ENCODE peak calls at places on chromosomes 13 and 19, in ten cellular contexts. One of them, this sample, is unnamed.

GRCh38 chr19:4304509-4305252 is at the start of gene FSD1:
- DNase-seq in body of pancreas: no peak
- DNase-seq in breast epithelium: no peak
- DNase-seq in tibial nerve: no peak
- DNase-seq in K562: peak; percentile 96
- DNase-seq in endothelial cell of umbilical vein: peak; percentile 47
- DNase-seq in upper lobe of left lung: peak; percentile 89
- DNase-seq in IMR-90: peak; percentile 40
- DNase-seq in A549: peak; percentile 52
- DNase-seq in stomach: no peak
- DNase-seq in this sample: no peak

GRCh38 chr13:21735621-21736401 is 64.9 kb downstream of the FGF9 start:
- DNase-seq in IMR-90: no peak
- DNase-seq in A549: no peak
- DNase-seq in stomach: no peak
- DNase-seq in upper lobe of left lung: no peak
- DNase-seq in K562: no peak
- DNase-seq in endothelial cell of umbilical vein: no peak
- DNase-seq in tibial nerve: no peak
- DNase-seq in breast epithelium: no peak
- DNase-seq in body of pancreas: no peak
- DNase-seq in this sample: no peak

GRCh38 chr13:62209539-62209938 is 793.9 kb upstream of the PCDH20 start:
- DNase-seq in endothelial cell of umbilical vein: no peak
- DNase-seq in body of pancreas: no peak
- DNase-seq in upper lobe of left lung: no peak
- DNase-seq in tibial nerve: no peak
- DNase-seq in stomach: no peak
- DNase-seq in K562: no peak
- DNase-seq in breast epithelium: no peak
- DNase-seq in A549: no peak
- DNase-seq in IMR-90: no peak
- DNase-seq in this sample: no peak

GRCh38 chr19:38004505-38005223 is 97.7 kb downstream of the SIPA1L3 start:
- DNase-seq in tibial nerve: peak; percentile 94
- DNase-seq in endothelial cell of umbilical vein: peak; percentile 97
- DNase-seq in stomach: peak; percentile 55
- DNase-seq in K562: peak; percentile 80
- DNase-seq in IMR-90: peak; percentile 98
- DNase-seq in breast epithelium: peak; percentile 82
- DNase-seq in body of pancreas: peak; percentile 62
- DNase-seq in upper lobe of left lung: no peak
- DNase-seq in A549: peak; percentile 90
- DNase-seq in this sample: no peak

GRCh38 chr19:15936950-15937349 is 2.6 kb upstream of the CYP4F11 start:
- DNase-seq in tibial nerve: no peak
- DNase-seq in A549: no peak
- DNase-seq in endothelial cell of umbilical vein: no peak
- DNase-seq in K562: no peak
- DNase-seq in IMR-90: no peak
- DNase-seq in upper lobe of left lung: no peak
- DNase-seq in stomach: no peak
- DNase-seq in breast epithelium: no peak
- DNase-seq in body of pancreas: no peak
- DNase-seq in this sample: no peak

GRCh38 chr13:102830646-102831045 is 15.2 kb upstream of the ERCC5 start:
- DNase-seq in stomach: peak; percentile 41
- DNase-seq in IMR-90: no peak
- DNase-seq in upper lobe of left lung: no peak
- DNase-seq in tibial nerve: no peak
- DNase-seq in breast epithelium: no peak
- DNase-seq in A549: no peak
- DNase-seq in body of pancreas: peak; percentile 43
- DNase-seq in endothelial cell of umbilical vein: no peak
- DNase-seq in K562: no peak
- DNase-seq in this sample: no peak

GRCh38 chr19:48874309-48875135 is 2.3 kb downstream of the PPP1R15A start:
- DNase-seq in breast epithelium: no peak
- DNase-seq in IMR-90: peak; percentile 80
- DNase-seq in body of pancreas: peak; percentile 38
- DNase-seq in upper lobe of left lung: no peak
- DNase-seq in A549: peak; percentile 55
- DNase-seq in K562: peak; percentile 52
- DNase-seq in tibial nerve: peak; percentile 31
- DNase-seq in endothelial cell of umbilical vein: peak; percentile 69
- DNase-seq in stomach: peak; percentile 61
- DNase-seq in this sample: no peak

GRCh38 chr13:79710376-79710775 is 229.4 kb downstream of the NDFIP2 start:
- DNase-seq in body of pancreas: no peak
- DNase-seq in breast epithelium: no peak
- DNase-seq in endothelial cell of umbilical vein: no peak
- DNase-seq in K562: no peak
- DNase-seq in IMR-90: no peak
- DNase-seq in upper lobe of left lung: no peak
- DNase-seq in A549: no peak
- DNase-seq in stomach: no peak
- DNase-seq in tibial nerve: no peak
- DNase-seq in this sample: no peak

GRCh38 chr19:44753932-44754742 is 5.6 kb downstream of the BCL3 start:
- DNase-seq in A549: peak; percentile 90
- DNase-seq in body of pancreas: peak; percentile 94
- DNase-seq in breast epithelium: peak; percentile 93
- DNase-seq in K562: peak; percentile 93
- DNase-seq in upper lobe of left lung: peak; percentile 97
- DNase-seq in stomach: peak; percentile 96
- DNase-seq in endothelial cell of umbilical vein: peak; percentile 55
- DNase-seq in IMR-90: peak; percentile 77
- DNase-seq in tibial nerve: peak; percentile 89
- DNase-seq in this sample: peak; percentile 99

GRCh38 chr19:47506459-47506858 is 8.4 kb downstream of the NAPA start:
- DNase-seq in endothelial cell of umbilical vein: no peak
- DNase-seq in IMR-90: no peak
- DNase-seq in K562: no peak
- DNase-seq in tibial nerve: no peak
- DNase-seq in A549: no peak
- DNase-seq in breast epithelium: no peak
- DNase-seq in stomach: no peak
- DNase-seq in body of pancreas: no peak
- DNase-seq in upper lobe of left lung: no peak
- DNase-seq in this sample: no peak
- H3K27ac ChIP-seq in endothelial cell of umbilical vein: no peak overlapping the region
- H3K27ac ChIP-seq in IMR-90: no peak overlapping the region
- H3K27ac ChIP-seq in K562: no peak overlapping the region
- H3K27ac ChIP-seq in tibial nerve: no peak overlapping the region
- H3K27ac ChIP-seq in A549: no peak overlapping the region
- H3K27ac ChIP-seq in breast epithelium: peak overlapping the region; percentile 85
- H3K27ac ChIP-seq in stomach: peak overlapping the region; percentile 70
- H3K27ac ChIP-seq in body of pancreas: peak overlapping the region; percentile 65
- H3K27ac ChIP-seq in upper lobe of left lung: no peak overlapping the region
- H3K27ac ChIP-seq in this sample: no peak overlapping the region

GRCh38 chr13:71864094-71864980 is 2.7 kb downstream of the DACH1 start:
- DNase-seq in K562: no peak
- DNase-seq in upper lobe of left lung: peak; percentile 86
- DNase-seq in endothelial cell of umbilical vein: peak; percentile 75
- DNase-seq in breast epithelium: peak; percentile 67
- DNase-seq in A549: no peak
- DNase-seq in stomach: no peak
- DNase-seq in body of pancreas: peak; percentile 47
- DNase-seq in tibial nerve: peak; percentile 11
- DNase-seq in IMR-90: no peak
- DNase-seq in this sample: peak; percentile 87
- TF ChIP-seq POLR2A in K562: no peak
- TF ChIP-seq POLR2A in upper lobe of left lung: no peak
- TF ChIP-seq POLR2A in endothelial cell of umbilical vein: no peak
- TF ChIP-seq POLR2A in breast epithelium: no peak
- TF ChIP-seq POLR2A in A549: no peak
- TF ChIP-seq POLR2A in stomach: no peak
- TF ChIP-seq POLR2A in body of pancreas: peak; percentile 33
- TF ChIP-seq POLR2A in tibial nerve: no peak
- TF ChIP-seq POLR2A in IMR-90: no peak
- TF ChIP-seq POLR2A in this sample: no peak

DNA sequence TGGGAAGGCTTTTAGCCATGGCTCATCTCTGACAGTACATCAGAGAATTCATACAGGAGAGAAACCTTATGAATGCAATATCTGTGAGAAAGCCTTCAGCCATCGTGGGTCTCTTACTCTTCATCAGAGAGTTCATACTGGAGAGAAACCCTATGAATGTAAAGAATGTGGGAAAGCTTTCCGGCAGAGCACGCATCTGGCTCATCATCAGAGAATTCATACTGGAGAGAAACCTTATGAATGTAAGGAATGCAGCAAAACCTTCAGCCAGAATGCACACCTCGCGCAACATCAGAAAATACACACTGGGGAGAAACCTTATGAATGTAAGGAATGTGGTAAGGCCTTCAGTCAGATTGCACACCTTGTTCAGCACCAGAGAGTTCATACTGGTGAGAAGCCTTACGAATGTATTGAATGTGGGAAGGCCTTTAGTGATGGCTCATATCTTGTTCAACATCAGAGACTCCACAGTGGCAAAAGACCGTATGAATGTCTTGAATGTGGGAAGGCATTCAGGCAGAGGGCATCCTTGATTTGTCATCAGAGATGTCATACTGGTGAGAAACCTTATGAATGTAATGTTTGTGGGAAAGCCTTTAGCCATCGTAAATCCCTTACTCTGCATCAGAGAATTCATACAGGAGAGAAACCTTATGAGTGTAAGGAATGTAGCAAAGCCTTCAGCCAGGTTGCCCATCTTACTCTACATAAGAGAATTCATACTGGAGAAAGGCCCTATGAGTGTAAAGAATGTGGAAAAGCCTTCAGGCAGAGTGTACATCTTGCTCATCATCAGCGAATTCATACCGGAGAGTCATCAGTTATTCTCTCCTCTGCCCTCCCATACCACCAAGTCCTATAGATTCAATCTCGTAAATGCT is 10.7 kb downstream of the ZNF470 start:
- DNase-seq in K562: no peak
- DNase-seq in upper lobe of left lung: no peak
- DNase-seq in A549: no peak
- DNase-seq in IMR-90: no peak
- DNase-seq in endothelial cell of umbilical vein: no peak
- DNase-seq in stomach: no peak
- DNase-seq in tibial nerve: no peak
- DNase-seq in breast epithelium: no peak
- DNase-seq in body of pancreas: no peak
- DNase-seq in this sample: no peak
- H3K4me3 ChIP-seq in K562: no peak overlapping the region
- H3K4me3 ChIP-seq in upper lobe of left lung: no peak overlapping the region
- H3K4me3 ChIP-seq in A549: no peak overlapping the region
- H3K4me3 ChIP-seq in IMR-90: no peak overlapping the region
- H3K4me3 ChIP-seq in endothelial cell of umbilical vein: no peak overlapping the region
- H3K4me3 ChIP-seq in stomach: no peak overlapping the region
- H3K4me3 ChIP-seq in tibial nerve: no peak overlapping the region
- H3K4me3 ChIP-seq in breast epithelium: no peak overlapping the region
- H3K4me3 ChIP-seq in body of pancreas: no peak overlapping the region
- H3K4me3 ChIP-seq in this sample: no peak overlapping the region

GRCh38 chr13:78238911-78239310 is 320.3 kb upstream of the EDNRB start:
- DNase-seq in body of pancreas: no peak
- DNase-seq in K562: no peak
- DNase-seq in stomach: no peak
- DNase-seq in breast epithelium: no peak
- DNase-seq in endothelial cell of umbilical vein: no peak
- DNase-seq in A549: no peak
- DNase-seq in upper lobe of left lung: no peak
- DNase-seq in tibial nerve: no peak
- DNase-seq in IMR-90: no peak
- DNase-seq in this sample: no peak
- H3K27ac ChIP-seq in body of pancreas: no peak overlapping the region
- H3K27ac ChIP-seq in K562: no peak overlapping the region
- H3K27ac ChIP-seq in stomach: no peak overlapping the region
- H3K27ac ChIP-seq in breast epithelium: no peak overlapping the region
- H3K27ac ChIP-seq in endothelial cell of umbilical vein: no peak overlapping the region
- H3K27ac ChIP-seq in A549: no peak overlapping the region
- H3K27ac ChIP-seq in upper lobe of left lung: no peak overlapping the region
- H3K27ac ChIP-seq in tibial nerve: no peak overlapping the region
- H3K27ac ChIP-seq in IMR-90: no peak overlapping the region
- H3K27ac ChIP-seq in this sample: no peak overlapping the region

GRCh38 chr19:53865918-53866696 is 1.6 kb upstream of the MYADM start:
- DNase-seq in K562: peak; percentile 46
- DNase-seq in breast epithelium: no peak
- DNase-seq in A549: peak; percentile 92
- DNase-seq in stomach: peak; percentile 71
- DNase-seq in body of pancreas: peak; percentile 56
- DNase-seq in endothelial cell of umbilical vein: peak; percentile 35
- DNase-seq in tibial nerve: no peak
- DNase-seq in upper lobe of left lung: peak; percentile 96
- DNase-seq in IMR-90: peak; percentile 39
- DNase-seq in this sample: peak; percentile 92

GRCh38 chr19:53868091-53868891 is 608 bp downstream of the MYADM start:
- DNase-seq in IMR-90: peak; percentile 42
- DNase-seq in tibial nerve: no peak
- DNase-seq in stomach: peak; percentile 44
- DNase-seq in breast epithelium: peak; percentile 76
- DNase-seq in K562: peak; percentile 50
- DNase-seq in upper lobe of left lung: peak; percentile 89
- DNase-seq in body of pancreas: peak; percentile 59
- DNase-seq in endothelial cell of umbilical vein: peak; percentile 40
- DNase-seq in A549: peak; percentile 80
- DNase-seq in this sample: peak; percentile 91

GRCh38 chr19:53868892-53869804 is 1.5 kb downstream of the MYADM start:
- DNase-seq in body of pancreas: peak; percentile 92
- DNase-seq in breast epithelium: peak; percentile 93
- DNase-seq in A549: peak; percentile 91
- DNase-seq in IMR-90: peak; percentile 84
- DNase-seq in K562: peak; percentile 92
- DNase-seq in upper lobe of left lung: peak; percentile 98
- DNase-seq in tibial nerve: peak; percentile 70
- DNase-seq in endothelial cell of umbilical vein: peak; percentile 86
- DNase-seq in stomach: peak; percentile 90
- DNase-seq in this sample: peak; percentile 96

GRCh38 chr19:53865523-53865917 is 2.2 kb upstream of the MYADM start:
- DNase-seq in K562: no peak
- DNase-seq in A549: no peak
- DNase-seq in endothelial cell of umbilical vein: no peak
- DNase-seq in body of pancreas: no peak
- DNase-seq in IMR-90: no peak
- DNase-seq in tibial nerve: no peak
- DNase-seq in breast epithelium: no peak
- DNase-seq in upper lobe of left lung: no peak
- DNase-seq in stomach: no peak
- DNase-seq in this sample: no peak

GRCh38 chr19:53867225-53868090 is at the start of gene MYADM:
- DNase-seq in IMR-90: peak; percentile 97
- DNase-seq in body of pancreas: peak; percentile 99
- DNase-seq in endothelial cell of umbilical vein: peak; percentile 99
- DNase-seq in stomach: peak; percentile 99
- DNase-seq in breast epithelium: peak; percentile 99
- DNase-seq in K562: peak; percentile 97
- DNase-seq in A549: peak; percentile 100
- DNase-seq in upper lobe of left lung: peak; percentile 100
- DNase-seq in tibial nerve: peak; percentile 100
- DNase-seq in this sample: peak; percentile 98
- TF ChIP-seq POLR2A in IMR-90: peak; percentile 97
- TF ChIP-seq POLR2A in body of pancreas: peak; percentile 81
- TF ChIP-seq POLR2A in endothelial cell of umbilical vein: peak; percentile 54
- TF ChIP-seq POLR2A in stomach: no peak
- TF ChIP-seq POLR2A in breast epithelium: peak; percentile 67
- TF ChIP-seq POLR2A in K562: peak; percentile 52
- TF ChIP-seq POLR2A in A549: peak; percentile 66
- TF ChIP-seq POLR2A in upper lobe of left lung: peak; percentile 55
- TF ChIP-seq POLR2A in tibial nerve: peak; percentile 63
- TF ChIP-seq POLR2A in this sample: no peak

GRCh38 chr19:1445185-1445931 is 4.6 kb upstream of the APC2 start:
- DNase-seq in upper lobe of left lung: peak; percentile 96
- DNase-seq in stomach: peak; percentile 77
- DNase-seq in tibial nerve: peak; percentile 60
- DNase-seq in endothelial cell of umbilical vein: peak; percentile 52
- DNase-seq in K562: peak; percentile 83
- DNase-seq in breast epithelium: peak; percentile 64
- DNase-seq in A549: peak; percentile 84
- DNase-seq in body of pancreas: peak; percentile 65
- DNase-seq in IMR-90: peak; percentile 35
- DNase-seq in this sample: peak; percentile 97
- H3K4me3 ChIP-seq in upper lobe of left lung: peak overlapping the region; percentile 36
- H3K4me3 ChIP-seq in stomach: peak overlapping the region; percentile 54
- H3K4me3 ChIP-seq in tibial nerve: peak overlapping the region; percentile 42
- H3K4me3 ChIP-seq in endothelial cell of umbilical vein: no peak overlapping the region
- H3K4me3 ChIP-seq in K562: peak overlapping the region; percentile 41
- H3K4me3 ChIP-seq in breast epithelium: peak overlapping the region; percentile 20
- H3K4me3 ChIP-seq in A549: peak overlapping the region; percentile 63
- H3K4me3 ChIP-seq in body of pancreas: no peak overlapping the region
- H3K4me3 ChIP-seq in IMR-90: peak overlapping the region; percentile 47
- H3K4me3 ChIP-seq in this sample: peak overlapping the region; percentile 45

This sample was measured in spleen.